ENCODE peak calls at places on chromosomes 2 and 18, in eight cellular contexts. P, F, W, V, I, L, Z and E are unnamed samples.

GRCh38 chr2:119431155-119431975 is at the start of gene TMEM37:
- DNase-seq in P (peak; percentile 50), F (no peak), W (peak; percentile 79), V (no peak), I (peak; percentile 62), L (no peak), Z (peak; percentile 76), E (peak; percentile 85)

GRCh38 chr2:18242716-18243115 is 317.7 kb downstream of the RDH14 start:
- DNase-seq in P (no peak), F (no peak), W (no peak), V (no peak), I (no peak), L (no peak), Z (no peak), E (no peak)

GRCh38 chr2:237597680-237598145 is 7.2 kb upstream of the RAB17 start:
- DNase-seq in P (no peak), F (no peak), W (no peak), V (no peak), I (no peak), L (no peak), Z (no peak), E (no peak)

GRCh38 chr2:196263181-196263747 is 91.9 kb upstream of the STK17B start:
- DNase-seq in P (no peak), F (peak; percentile 72), W (peak; percentile 97), V (peak; percentile 25), I (no peak), L (peak; percentile 59), Z (no peak), E (peak; percentile 70)

GRCh38 chr18:49666045-49666444 is 104.2 kb downstream of the LIPG start:
- DNase-seq in P (no peak), F (no peak), W (peak; percentile 65), V (no peak), I (no peak), L (no peak), Z (no peak), E (no peak)

GRCh38 chr2:9994462-9994861 is 43.0 kb downstream of the GRHL1 start:
- DNase-seq in P (no peak), F (no peak), W (no peak), V (no peak), I (no peak), L (no peak), Z (no peak), E (no peak)

GRCh38 chr2:3038636-3039035 is 339.0 kb downstream of the EIPR1 start:
- DNase-seq in P (no peak), F (no peak), W (no peak), V (no peak), I (no peak), L (no peak), Z (no peak), E (no peak)

GRCh38 chr2:43075054-43075593 is 151.3 kb downstream of the ZFP36L2 start:
- DNase-seq in P (no peak), F (no peak), W (peak; percentile 97), V (no peak), I (peak; percentile 83), L (no peak), Z (peak; percentile 72), E (peak; percentile 45)

GRCh38 chr2:206798009-206798408 is 32.6 kb downstream of the FASTKD2 start:
- DNase-seq in P (no peak), F (no peak), W (no peak), V (no peak), I (no peak), L (no peak), Z (no peak), E (no peak)

GRCh38 chr2:199488772-199489400 is 31.1 kb upstream of the SATB2 start:
- DNase-seq in P (no peak), F (peak; percentile 48), W (peak; percentile 53), V (no peak), I (peak; percentile 29), L (peak; percentile 31), Z (no peak), E (peak; percentile 67)

GRCh38 chr2:221527759-221528444 is 44.2 kb downstream of the EPHA4 start:
- DNase-seq in P (no peak), F (peak; percentile 42), W (peak; percentile 18), V (peak; percentile 26), I (peak; percentile 25), L (peak; percentile 29), Z (no peak), E (no peak)

DNA sequence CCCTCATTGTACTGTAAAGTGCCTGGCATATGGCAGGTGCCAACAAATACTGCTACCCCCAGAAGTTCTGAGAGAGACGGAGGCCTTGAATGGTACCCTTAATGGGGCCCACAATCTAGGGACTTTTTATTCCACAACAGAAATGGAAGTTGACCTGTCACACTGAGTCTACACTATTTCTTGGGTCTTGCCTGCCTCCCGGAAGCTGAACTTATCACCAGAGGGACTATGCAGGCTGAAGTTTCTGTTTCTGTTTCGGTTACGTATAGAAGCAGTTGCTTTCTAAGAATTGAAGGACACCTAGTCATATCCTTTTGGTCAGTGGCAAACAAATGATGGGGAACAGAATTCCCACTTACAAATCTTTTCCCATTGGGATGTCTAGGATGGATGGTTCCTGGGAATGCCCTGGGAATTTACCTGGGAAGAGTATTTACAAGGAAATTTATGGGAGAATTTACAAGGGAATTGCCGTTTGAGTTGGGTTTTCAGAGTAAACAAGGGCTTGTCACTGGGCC is 74.2 kb downstream of the HS1BP3 start:
- DNase-seq in P (no peak), F (peak; percentile 50), W (peak; percentile 65), V (peak; percentile 6), I (no peak), L (no peak), Z (no peak), E (peak; percentile 93)
- H3K4me3 ChIP-seq in P (no peak overlapping the region), F (peak overlapping the region; percentile 67), W (no peak overlapping the region), V (peak overlapping the region; percentile 24), I (no peak overlapping the region), L (peak overlapping the region; percentile 36), Z (no peak overlapping the region), E (no peak overlapping the region)

DNA sequence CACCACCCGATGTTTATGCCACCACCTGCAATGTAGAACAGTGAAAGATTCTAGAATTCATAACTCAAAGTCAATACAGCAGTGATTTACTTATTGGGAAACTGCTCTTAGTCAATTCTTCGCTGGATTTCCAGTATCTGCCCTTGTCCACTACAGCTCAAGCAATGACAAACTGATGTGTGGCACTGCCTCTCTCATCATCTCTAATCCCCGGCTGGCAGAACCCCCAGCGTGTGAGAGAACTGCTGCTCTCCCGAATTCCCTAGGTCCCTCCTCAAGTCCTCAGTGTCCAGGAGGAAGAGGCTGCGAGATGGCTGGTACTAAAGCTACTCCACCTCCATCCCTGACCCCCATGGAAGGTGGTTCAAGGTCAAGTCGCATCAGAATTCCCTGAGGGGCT is 1.6 kb downstream of the TXNL4A start:
- DNase-seq in P (no peak), F (no peak), W (no peak), V (no peak), I (no peak), L (no peak), Z (no peak), E (peak; percentile 8)
- H3K27ac ChIP-seq in P (no peak overlapping the region), F (peak overlapping the region; percentile 95), W (peak overlapping the region; percentile 8), V (no peak overlapping the region), I (no peak overlapping the region), L (no peak overlapping the region), Z (no peak overlapping the region), E (no peak overlapping the region)

GRCh38 chr2:101519173-101519492 is 44.2 kb upstream of the RFX8 start:
- DNase-seq in P (no peak), F (no peak), W (no peak), V (no peak), I (no peak), L (no peak), Z (no peak), E (no peak)
- H3K4me1 ChIP-seq in P (peaks cover 7% of the 10 kb centered on the region), F (peaks cover 10% of the 10 kb centered on the region), W (peaks cover 9% of the 10 kb centered on the region), V (no peaks in the 10 kb centered on the region), I (peaks cover 50% of the 10 kb centered on the region), L (peaks cover 12% of the 10 kb centered on the region), Z (peaks cover 17% of the 10 kb centered on the region), E (peaks cover 4% of the 10 kb centered on the region)

DNA sequence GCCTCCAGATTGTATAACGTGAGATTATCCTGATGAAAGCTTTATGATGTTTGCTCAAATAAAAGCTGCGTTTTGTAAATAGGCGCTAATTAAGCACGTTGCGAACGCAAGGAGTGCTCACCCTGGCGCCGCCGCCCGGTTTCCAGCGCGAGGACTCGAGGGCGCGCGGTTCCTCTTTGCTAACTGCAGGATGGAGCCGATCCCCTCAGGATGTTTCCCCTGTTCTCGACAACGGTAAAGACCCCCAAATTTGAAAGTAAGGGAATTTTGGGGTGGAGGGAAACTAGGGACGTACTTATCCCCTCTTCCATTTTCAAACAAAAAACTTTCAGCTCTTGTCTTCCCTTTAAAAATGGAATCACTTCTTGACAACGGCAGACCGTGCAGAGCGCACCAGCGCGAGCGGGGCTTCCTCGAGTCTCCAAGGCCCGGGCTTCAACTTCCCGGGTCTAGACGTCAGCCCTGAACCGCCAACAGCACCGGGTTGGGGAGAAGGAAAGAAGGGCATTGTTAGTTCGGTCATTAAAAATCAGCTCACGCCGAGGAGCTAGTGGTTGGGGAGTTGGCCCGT is 1.1 kb upstream of the GBX2 start:
- DNase-seq in P (no peak), F (no peak), W (peak; percentile 23), V (no peak), I (no peak), L (no peak), Z (no peak), E (no peak)
- H3K4me3 ChIP-seq in P (no peak overlapping the region), F (no peak overlapping the region), W (no peak overlapping the region), V (no peak overlapping the region), I (no peak overlapping the region), L (no peak overlapping the region), Z (no peak overlapping the region), E (no peak overlapping the region)